ENCODE peak calls at places on chromosomes 6 and 20, in ten cellular contexts. C, U, P, D, K, E, W, X, T and I are unnamed samples.

GRCh38 chr6:149440735-149441662 is 40.9 kb downstream of the SUMO4 start:
- DNase-seq in U (no peak), P (no peak), T (peak; percentile 76), W (no peak), D (peak; percentile 43), C (no peak), K (no peak), E (no peak), X (no peak), I (no peak)

GRCh38 chr6:37083243-37084138 is 78.0 kb downstream of the FGD2 start:
- DNase-seq in U (no peak), T (peak; percentile 95), E (peak; percentile 63), C (no peak), D (peak; percentile 48), X (peak; percentile 54), P (peak; percentile 96), K (peak; percentile 49), W (no peak), I (peak; percentile 90)

GRCh38 chr6:168939771-168940170 is 313.9 kb downstream of the THBS2 start:
- DNase-seq in W (no peak), C (no peak), E (no peak), P (no peak), T (no peak), D (no peak), U (no peak), K (no peak), X (no peak), I (no peak)

GRCh38 chr20:54254596-54254995 is 46.7 kb downstream of the PFDN4 start:
- DNase-seq in W (no peak), U (no peak), P (no peak), C (no peak), T (peak; percentile 29), K (no peak), E (no peak), X (no peak), D (peak; percentile 22), I (no peak)

GRCh38 chr6:169864148-169865030 is 113.0 kb downstream of the ERMARD start:
- DNase-seq in X (peak; percentile 45), C (no peak), W (peak; percentile 13), T (no peak), E (no peak), K (peak; percentile 49), D (no peak), U (no peak), P (no peak), I (peak; percentile 71)

GRCh38 chr20:6504826-6505225 is 262.7 kb upstream of the BMP2 start:
- DNase-seq in T (no peak), P (no peak), C (no peak), D (peak; percentile 45), W (no peak), U (no peak), E (no peak), K (no peak), X (no peak), I (no peak)

GRCh38 chr6:28496099-28496779 is 19.4 kb downstream of the GPX6 start:
- DNase-seq in T (peak; percentile 29), K (no peak), X (no peak), C (no peak), P (no peak), E (no peak), W (no peak), D (no peak), U (no peak), I (no peak)

GRCh38 chr20:15703171-15703911 is 869.9 kb downstream of the KIF16B start:
- DNase-seq in P (no peak), U (no peak), D (peak; percentile 53), E (no peak), K (no peak), C (peak; percentile 55), W (no peak), T (peak; percentile 5), X (no peak), I (no peak)

GRCh38 chr6:137637161-137637560 is 143.0 kb upstream of the OLIG3 start:
- DNase-seq in W (no peak), D (peak; percentile 99), X (no peak), E (no peak), T (peak; percentile 97), K (no peak), U (no peak), C (peak; percentile 99), P (no peak), I (no peak)

GRCh38 chr20:16520154-16520553 is 53.1 kb downstream of the KIF16B start:
- DNase-seq in K (no peak), W (no peak), U (no peak), E (no peak), D (no peak), C (no peak), T (no peak), P (no peak), X (no peak), I (no peak)

GRCh38 chr20:50331469-50332251 is 141.0 kb downstream of the CEBPB start:
- DNase-seq in W (no peak), X (no peak), E (no peak), U (no peak), T (no peak), K (peak; percentile 72), C (no peak), P (no peak), D (no peak), I (no peak)

GRCh38 chr6:95248501-95248900 is 328.8 kb upstream of the MANEA start:
- DNase-seq in X (no peak), P (no peak), U (no peak), W (no peak), E (no peak), D (no peak), K (no peak), T (peak; percentile 74), C (no peak), I (no peak)

GRCh38 chr6:158631678-158632537 is 12.6 kb downstream of the DYNLT1 start:
- DNase-seq in U (no peak), P (peak; percentile 91), T (peak; percentile 90), E (peak; percentile 84), W (no peak), K (peak; percentile 54), X (peak; percentile 83), C (peak; percentile 45), D (peak; percentile 89), I (peak; percentile 66)
- H3K36me3 ChIP-seq in U (peaks cover 68% of the 10 kb centered on the region), P (peaks cover 8% of the 10 kb centered on the region), T (peaks cover 13% of the 10 kb centered on the region), E (peaks cover 4% of the 10 kb centered on the region), W (peaks cover 45% of the 10 kb centered on the region), K (peaks cover 2% of the 10 kb centered on the region), X (no peaks in the 10 kb centered on the region), C (peaks cover 2% of the 10 kb centered on the region), D (peaks cover 39% of the 10 kb centered on the region), I (no peaks in the 10 kb centered on the region)

GRCh38 chr6:5108068-5108467 is 22.9 kb downstream of the PPP1R3G start:
- DNase-seq in T (no peak), X (no peak), U (no peak), K (no peak), W (no peak), P (no peak), E (no peak), D (no peak), C (no peak), I (no peak)

GRCh38 chr6:5110246-5110645 is 25.1 kb downstream of the PPP1R3G start:
- DNase-seq in X (no peak), P (no peak), C (no peak), D (no peak), U (no peak), E (no peak), W (no peak), T (no peak), K (no peak), I (no peak)

GRCh38 chr6:5107332-5107731 is 22.2 kb downstream of the PPP1R3G start:
- DNase-seq in C (no peak), E (no peak), P (no peak), T (no peak), W (no peak), K (no peak), U (no peak), X (no peak), D (no peak), I (no peak)

GRCh38 chr6:5109436-5109835 is 24.3 kb downstream of the PPP1R3G start:
- DNase-seq in E (no peak), X (no peak), T (no peak), C (no peak), W (no peak), K (no peak), D (no peak), P (no peak), U (no peak), I (no peak)

DNA sequence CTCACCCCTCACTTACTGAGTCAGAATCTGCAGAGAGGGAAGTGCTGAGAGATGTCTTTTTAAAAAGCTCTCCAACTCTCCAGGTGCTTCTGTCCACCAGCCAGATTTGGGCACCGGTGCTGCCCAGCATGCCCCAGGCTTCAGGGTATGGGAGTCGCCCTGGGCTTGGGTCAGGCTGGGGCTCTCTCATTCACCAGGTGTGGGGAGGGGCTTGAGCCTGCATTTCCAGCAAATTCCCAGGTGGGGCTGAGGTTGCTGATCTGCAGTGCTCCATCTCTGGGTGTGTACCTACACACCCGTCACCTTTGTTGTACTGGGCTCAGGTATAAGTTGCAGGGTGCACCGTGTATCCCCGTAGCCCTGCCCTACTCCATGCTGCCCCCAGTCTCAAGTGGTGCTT is 23.4 kb downstream of the PPP1R3G start:
- DNase-seq in U (no peak), P (no peak), K (no peak), E (no peak), D (no peak), C (no peak), X (no peak), W (no peak), T (no peak), I (no peak)
- H3K36me3 ChIP-seq in U (no peaks in the 10 kb centered on the region), P (no peaks in the 10 kb centered on the region), K (no peaks in the 10 kb centered on the region), E (no peaks in the 10 kb centered on the region), D (no peaks in the 10 kb centered on the region), C (no peaks in the 10 kb centered on the region), X (no peaks in the 10 kb centered on the region), W (peaks cover 4% of the 10 kb centered on the region), T (no peaks in the 10 kb centered on the region), I (no peaks in the 10 kb centered on the region)

GRCh38 chr6:2782356-2782708 is 17.1 kb downstream of the WRNIP1 start:
- DNase-seq in X (no peak), T (no peak), C (no peak), K (no peak), E (no peak), D (no peak), W (no peak), P (no peak), U (no peak), I (no peak)
- H3K36me3 ChIP-seq in X (no peaks in the 10 kb centered on the region), T (peaks cover 11% of the 10 kb centered on the region), C (peaks cover 2% of the 10 kb centered on the region), K (no peaks in the 10 kb centered on the region), E (peaks cover 5% of the 10 kb centered on the region), D (peaks cover 7% of the 10 kb centered on the region), W (peaks cover 75% of the 10 kb centered on the region), P (peaks cover 12% of the 10 kb centered on the region), U (peaks cover 38% of the 10 kb centered on the region), I (no peaks in the 10 kb centered on the region)

DNA sequence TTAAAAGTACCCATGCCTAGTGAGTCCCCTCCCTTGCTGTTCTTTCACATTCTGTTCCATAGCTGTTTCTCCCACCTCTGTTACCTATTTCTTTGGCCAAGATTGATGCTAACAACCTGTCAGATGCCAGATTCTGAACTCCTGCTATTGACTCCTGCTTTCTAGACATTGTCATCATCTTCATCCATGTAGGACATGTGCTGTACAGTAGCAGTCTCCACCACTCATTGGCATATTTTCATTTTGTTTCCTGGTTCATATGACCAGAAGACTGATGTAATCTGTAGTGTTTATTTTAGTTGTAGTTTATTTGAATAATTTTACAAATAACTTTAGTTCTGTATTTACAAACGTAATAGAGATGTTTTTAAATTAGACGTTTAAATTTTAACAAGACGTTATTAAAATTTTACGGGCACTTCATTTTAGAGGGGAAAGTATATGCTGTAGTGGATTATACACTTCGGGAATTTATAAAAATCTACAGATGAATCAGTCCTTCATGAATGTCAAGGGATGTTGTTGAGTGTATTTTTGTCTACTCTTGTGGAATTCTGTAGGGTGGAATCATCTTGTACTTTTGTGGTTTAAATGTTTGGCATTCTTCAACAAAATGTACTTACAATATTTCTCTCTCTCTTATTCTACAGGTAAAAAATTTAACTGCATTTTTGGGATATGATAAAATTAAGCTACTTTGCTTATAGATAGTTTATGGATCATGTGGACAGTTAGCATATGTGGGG is 34.1 kb downstream of the TRMT11 start:
- DNase-seq in W (no peak), E (no peak), C (no peak), T (no peak), X (no peak), D (peak; percentile 45), P (no peak), U (no peak), K (no peak), I (no peak)
- H3K36me3 ChIP-seq in W (peaks cover 44% of the 10 kb centered on the region), E (peaks cover 3% of the 10 kb centered on the region), C (peaks cover 1% of the 10 kb centered on the region), T (peaks cover 1% of the 10 kb centered on the region), X (no peaks in the 10 kb centered on the region), D (peaks cover 19% of the 10 kb centered on the region), P (peaks cover 16% of the 10 kb centered on the region), U (peaks cover 42% of the 10 kb centered on the region), K (no peaks in the 10 kb centered on the region), I (no peaks in the 10 kb centered on the region)